ENCODE peak calls at places on chromosomes 4 and X, in six cellular contexts. One of them, this sample, is unnamed.

GRCh38 chrX:70289793-70290770 is at the start of the genes KIF4A and PDZD11:
- DNase-seq in T-helper 2 cell: peak; percentile 91
- DNase-seq in mammary epithelial cell: peak; percentile 78
- DNase-seq in anterior cingulate cortex: peak; percentile 57
- DNase-seq in stimulated activated CD4-positive, alpha-beta T cell treated with anti-CD3 and anti-CD28 coated beads, TNF-alpha, amount 100 ng/mL, for 4 hours: peak; percentile 49
- DNase-seq in amniotic stem cell: peak; percentile 49
- DNase-seq in this sample: peak; percentile 87

GRCh38 chr4:76750716-76751115 is 147.2 kb downstream of the SOWAHB start:
- DNase-seq in T-helper 2 cell: no peak
- DNase-seq in mammary epithelial cell: no peak
- DNase-seq in anterior cingulate cortex: no peak
- DNase-seq in stimulated activated CD4-positive, alpha-beta T cell treated with anti-CD3 and anti-CD28 coated beads, TNF-alpha, amount 100 ng/mL, for 4 hours: no peak
- DNase-seq in amniotic stem cell: no peak
- DNase-seq in this sample: no peak

GRCh38 chr4:106238819-106239420 is 77.1 kb downstream of the TBCK start:
- DNase-seq in T-helper 2 cell: peak; percentile 32
- DNase-seq in mammary epithelial cell: peak; percentile 47
- DNase-seq in anterior cingulate cortex: no peak
- DNase-seq in stimulated activated CD4-positive, alpha-beta T cell treated with anti-CD3 and anti-CD28 coated beads, TNF-alpha, amount 100 ng/mL, for 4 hours: no peak
- DNase-seq in amniotic stem cell: peak; percentile 5
- DNase-seq in this sample: peak; percentile 42

GRCh38 chr4:55512922-55513571 is 33.7 kb downstream of the CLOCK start:
- DNase-seq in T-helper 2 cell: no peak
- DNase-seq in mammary epithelial cell: no peak
- DNase-seq in anterior cingulate cortex: no peak
- DNase-seq in stimulated activated CD4-positive, alpha-beta T cell treated with anti-CD3 and anti-CD28 coated beads, TNF-alpha, amount 100 ng/mL, for 4 hours: no peak
- DNase-seq in amniotic stem cell: no peak
- DNase-seq in this sample: no peak

GRCh38 chrX:40474205-40474626 is 106.6 kb upstream of the ATP6AP2 start:
- DNase-seq in T-helper 2 cell: no peak
- DNase-seq in mammary epithelial cell: peak; percentile 15
- DNase-seq in anterior cingulate cortex: no peak
- DNase-seq in stimulated activated CD4-positive, alpha-beta T cell treated with anti-CD3 and anti-CD28 coated beads, TNF-alpha, amount 100 ng/mL, for 4 hours: no peak
- DNase-seq in amniotic stem cell: no peak
- DNase-seq in this sample: no peak

GRCh38 chrX:101619336-101619735 is 1.5 kb upstream of the ARMCX6 start:
- DNase-seq in T-helper 2 cell: no peak
- DNase-seq in mammary epithelial cell: peak; percentile 11
- DNase-seq in anterior cingulate cortex: no peak
- DNase-seq in stimulated activated CD4-positive, alpha-beta T cell treated with anti-CD3 and anti-CD28 coated beads, TNF-alpha, amount 100 ng/mL, for 4 hours: no peak
- DNase-seq in amniotic stem cell: no peak
- DNase-seq in this sample: peak; percentile 3

GRCh38 chrX:133608406-133608805 is 193.1 kb upstream of the GPC4 start:
- DNase-seq in T-helper 2 cell: no peak
- DNase-seq in mammary epithelial cell: peak; percentile 31
- DNase-seq in anterior cingulate cortex: no peak
- DNase-seq in stimulated activated CD4-positive, alpha-beta T cell treated with anti-CD3 and anti-CD28 coated beads, TNF-alpha, amount 100 ng/mL, for 4 hours: no peak
- DNase-seq in amniotic stem cell: no peak
- DNase-seq in this sample: no peak

GRCh38 chr4:48033825-48034413 is 17.3 kb downstream of the NIPAL1 start:
- DNase-seq in T-helper 2 cell: peak; percentile 54
- DNase-seq in mammary epithelial cell: peak; percentile 34
- DNase-seq in anterior cingulate cortex: no peak
- DNase-seq in stimulated activated CD4-positive, alpha-beta T cell treated with anti-CD3 and anti-CD28 coated beads, TNF-alpha, amount 100 ng/mL, for 4 hours: peak; percentile 15
- DNase-seq in amniotic stem cell: no peak
- DNase-seq in this sample: peak; percentile 35

GRCh38 chr4:8101796-8102355 is 56.7 kb downstream of the ABLIM2 start:
- DNase-seq in T-helper 2 cell: no peak
- DNase-seq in mammary epithelial cell: no peak
- DNase-seq in anterior cingulate cortex: no peak
- DNase-seq in stimulated activated CD4-positive, alpha-beta T cell treated with anti-CD3 and anti-CD28 coated beads, TNF-alpha, amount 100 ng/mL, for 4 hours: no peak
- DNase-seq in amniotic stem cell: no peak
- DNase-seq in this sample: no peak

GRCh38 chr4:178090640-178091411 is 648.6 kb upstream of the AGA start:
- DNase-seq in T-helper 2 cell: no peak
- DNase-seq in mammary epithelial cell: no peak
- DNase-seq in anterior cingulate cortex: peak; percentile 10
- DNase-seq in stimulated activated CD4-positive, alpha-beta T cell treated with anti-CD3 and anti-CD28 coated beads, TNF-alpha, amount 100 ng/mL, for 4 hours: no peak
- DNase-seq in amniotic stem cell: no peak
- DNase-seq in this sample: no peak

GRCh38 chrX:29617276-29617675 is 598.1 kb upstream of the MAGEB2 start:
- DNase-seq in T-helper 2 cell: no peak
- DNase-seq in mammary epithelial cell: peak; percentile 6
- DNase-seq in anterior cingulate cortex: no peak
- DNase-seq in stimulated activated CD4-positive, alpha-beta T cell treated with anti-CD3 and anti-CD28 coated beads, TNF-alpha, amount 100 ng/mL, for 4 hours: no peak
- DNase-seq in amniotic stem cell: no peak
- DNase-seq in this sample: no peak

GRCh38 chr4:87108142-87108546 is 112.3 kb downstream of the KLHL8 start:
- DNase-seq in T-helper 2 cell: peak; percentile 28
- DNase-seq in mammary epithelial cell: peak; percentile 59
- DNase-seq in anterior cingulate cortex: peak; percentile 19
- DNase-seq in stimulated activated CD4-positive, alpha-beta T cell treated with anti-CD3 and anti-CD28 coated beads, TNF-alpha, amount 100 ng/mL, for 4 hours: no peak
- DNase-seq in amniotic stem cell: peak; percentile 80
- DNase-seq in this sample: no peak

GRCh38 chr4:155559915-155560314 is 106.7 kb upstream of the GUCY1A1 start:
- DNase-seq in T-helper 2 cell: no peak
- DNase-seq in mammary epithelial cell: no peak
- DNase-seq in anterior cingulate cortex: no peak
- DNase-seq in stimulated activated CD4-positive, alpha-beta T cell treated with anti-CD3 and anti-CD28 coated beads, TNF-alpha, amount 100 ng/mL, for 4 hours: no peak
- DNase-seq in amniotic stem cell: no peak
- DNase-seq in this sample: no peak

GRCh38 chrX:47191331-47191730 is 2.3 kb upstream of the UBA1 start:
- DNase-seq in T-helper 2 cell: peak; percentile 68
- DNase-seq in mammary epithelial cell: peak; percentile 66
- DNase-seq in anterior cingulate cortex: no peak
- DNase-seq in stimulated activated CD4-positive, alpha-beta T cell treated with anti-CD3 and anti-CD28 coated beads, TNF-alpha, amount 100 ng/mL, for 4 hours: no peak
- DNase-seq in amniotic stem cell: no peak
- DNase-seq in this sample: peak; percentile 5

GRCh38 chrX:50618788-50619558 is 148.3 kb upstream of the DGKK start:
- DNase-seq in T-helper 2 cell: peak; percentile 14
- DNase-seq in mammary epithelial cell: peak; percentile 32
- DNase-seq in anterior cingulate cortex: no peak
- DNase-seq in stimulated activated CD4-positive, alpha-beta T cell treated with anti-CD3 and anti-CD28 coated beads, TNF-alpha, amount 100 ng/mL, for 4 hours: no peak
- DNase-seq in amniotic stem cell: no peak
- DNase-seq in this sample: no peak

GRCh38 chr4:87087015-87087920 is 133.2 kb downstream of the KLHL8 start:
- DNase-seq in T-helper 2 cell: no peak
- DNase-seq in mammary epithelial cell: no peak
- DNase-seq in anterior cingulate cortex: no peak
- DNase-seq in stimulated activated CD4-positive, alpha-beta T cell treated with anti-CD3 and anti-CD28 coated beads, TNF-alpha, amount 100 ng/mL, for 4 hours: no peak
- DNase-seq in amniotic stem cell: no peak
- DNase-seq in this sample: no peak

GRCh38 chr4:3407171-3407771 is 34.5 kb upstream of the HGFAC start:
- DNase-seq in T-helper 2 cell: no peak
- DNase-seq in mammary epithelial cell: no peak
- DNase-seq in anterior cingulate cortex: no peak
- DNase-seq in stimulated activated CD4-positive, alpha-beta T cell treated with anti-CD3 and anti-CD28 coated beads, TNF-alpha, amount 100 ng/mL, for 4 hours: no peak
- DNase-seq in amniotic stem cell: no peak
- DNase-seq in this sample: no peak

GRCh38 chrX:69618803-69619202 is 2.9 kb downstream of the EDA start:
- DNase-seq in T-helper 2 cell: peak; percentile 45
- DNase-seq in mammary epithelial cell: no peak
- DNase-seq in anterior cingulate cortex: no peak
- DNase-seq in stimulated activated CD4-positive, alpha-beta T cell treated with anti-CD3 and anti-CD28 coated beads, TNF-alpha, amount 100 ng/mL, for 4 hours: no peak
- DNase-seq in amniotic stem cell: no peak
- DNase-seq in this sample: no peak

GRCh38 chr4:71229477-71230257 is 109.2 kb upstream of the SLC4A4 start:
- DNase-seq in T-helper 2 cell: no peak
- DNase-seq in mammary epithelial cell: no peak
- DNase-seq in anterior cingulate cortex: peak; percentile 25
- DNase-seq in stimulated activated CD4-positive, alpha-beta T cell treated with anti-CD3 and anti-CD28 coated beads, TNF-alpha, amount 100 ng/mL, for 4 hours: no peak
- DNase-seq in amniotic stem cell: peak; percentile 50
- DNase-seq in this sample: peak; percentile 21

GRCh38 chrX:18278448-18278847 is 57.8 kb upstream of the BEND2 start:
- DNase-seq in T-helper 2 cell: no peak
- DNase-seq in mammary epithelial cell: no peak
- DNase-seq in anterior cingulate cortex: no peak
- DNase-seq in stimulated activated CD4-positive, alpha-beta T cell treated with anti-CD3 and anti-CD28 coated beads, TNF-alpha, amount 100 ng/mL, for 4 hours: no peak
- DNase-seq in amniotic stem cell: no peak
- DNase-seq in this sample: no peak

GRCh38 chrX:11341274-11342256 is 48.4 kb downstream of the AMELX start:
- DNase-seq in T-helper 2 cell: no peak
- DNase-seq in mammary epithelial cell: peak; percentile 75
- DNase-seq in anterior cingulate cortex: no peak
- DNase-seq in stimulated activated CD4-positive, alpha-beta T cell treated with anti-CD3 and anti-CD28 coated beads, TNF-alpha, amount 100 ng/mL, for 4 hours: no peak
- DNase-seq in amniotic stem cell: no peak
- DNase-seq in this sample: no peak

GRCh38 chrX:117987376-117987775 is 129.2 kb downstream of the KLHL13 start:
- DNase-seq in T-helper 2 cell: no peak
- DNase-seq in mammary epithelial cell: no peak
- DNase-seq in anterior cingulate cortex: no peak
- DNase-seq in stimulated activated CD4-positive, alpha-beta T cell treated with anti-CD3 and anti-CD28 coated beads, TNF-alpha, amount 100 ng/mL, for 4 hours: no peak
- DNase-seq in amniotic stem cell: no peak
- DNase-seq in this sample: no peak

GRCh38 chr4:152776352-152776751 is 3.2 kb downstream of the TIGD4 start:
- DNase-seq in T-helper 2 cell: no peak
- DNase-seq in mammary epithelial cell: peak; percentile 17
- DNase-seq in anterior cingulate cortex: no peak
- DNase-seq in stimulated activated CD4-positive, alpha-beta T cell treated with anti-CD3 and anti-CD28 coated beads, TNF-alpha, amount 100 ng/mL, for 4 hours: no peak
- DNase-seq in amniotic stem cell: no peak
- DNase-seq in this sample: no peak

GRCh38 chrX:72545990-72546389 is 26.7 kb downstream of the HDAC8 start:
- DNase-seq in T-helper 2 cell: no peak
- DNase-seq in mammary epithelial cell: no peak
- DNase-seq in anterior cingulate cortex: no peak
- DNase-seq in stimulated activated CD4-positive, alpha-beta T cell treated with anti-CD3 and anti-CD28 coated beads, TNF-alpha, amount 100 ng/mL, for 4 hours: no peak
- DNase-seq in amniotic stem cell: no peak
- DNase-seq in this sample: no peak

This sample was measured in NCI-H446.